ENCODE peak calls at places on chromosomes 1 and 21, in four cellular contexts. Q, Z, X and A are unnamed samples.

GRCh38 chr1:175470591-175470990 is 272.8 kb downstream of the TNR start:
- DNase-seq in Z (no peak), Q (no peak), X (no peak), A (no peak)

GRCh38 chr1:26391450-26391849 is 18.9 kb upstream of the ZNF683 start:
- DNase-seq in Z (no peak), Q (no peak), X (peak), A (no peak)

GRCh38 chr1:212291505-212292134 is 6.4 kb downstream of the PPP2R5A start:
- DNase-seq in X (peak), Z (no peak), Q (peak), A (no peak)

GRCh38 chr1:192530254-192530653 is 45.3 kb upstream of the RGS1 start:
- DNase-seq in X (no peak), Z (no peak), Q (no peak), A (no peak)

GRCh38 chr21:29523646-29524045 is 224.9 kb downstream of the BACH1 start:
- DNase-seq in X (no peak), Q (no peak), Z (no peak), A (no peak)

GRCh38 chr1:40948741-40949528 is 30.6 kb upstream of the CTPS1 start:
- DNase-seq in X (peak), Z (no peak), Q (peak), A (peak)

GRCh38 chr1:10629816-10630571 is 155.2 kb downstream of the PEX14 start:
- DNase-seq in Q (no peak), X (no peak), Z (peak), A (no peak)

GRCh38 chr1:227934476-227935313 is 13.0 kb downstream of the WNT9A start:
- DNase-seq in X (peak), Q (no peak), Z (no peak), A (no peak)

GRCh38 chr1:61432616-61433388 is 292.1 kb downstream of the TM2D1 start:
- DNase-seq in X (no peak), Z (no peak), Q (no peak), A (no peak)

GRCh38 chr21:33021667-33022066 is 4.1 kb upstream of the OLIG2 start:
- DNase-seq in X (no peak), Q (no peak), Z (no peak), A (no peak)

GRCh38 chr21:33023574-33024277 is 2.0 kb upstream of the OLIG2 start:
- DNase-seq in X (no peak), Q (no peak), Z (no peak), A (no peak)

GRCh38 chr21:33021150-33021549 is 4.6 kb upstream of the OLIG2 start:
- DNase-seq in Z (no peak), X (no peak), Q (no peak), A (no peak)

GRCh38 chr21:33022828-33023573 is 2.7 kb upstream of the OLIG2 start:
- DNase-seq in Q (no peak), Z (no peak), X (no peak), A (no peak)

DNA sequence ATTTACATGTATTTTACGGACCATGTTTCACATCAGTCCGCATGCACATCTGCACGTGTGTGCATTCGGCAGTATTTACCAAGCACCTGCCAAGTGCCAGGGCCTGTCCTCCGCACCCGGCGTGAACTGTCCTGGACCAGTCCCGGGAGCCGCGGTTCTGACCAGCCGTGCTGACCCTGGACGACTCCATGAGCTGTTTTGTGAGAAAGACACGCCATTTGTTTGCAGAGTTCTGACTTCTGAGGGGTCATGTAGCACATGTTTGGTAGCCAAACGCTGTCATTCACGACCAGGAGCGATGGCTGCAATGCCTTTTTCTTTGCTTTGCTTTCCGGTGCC is 3.3 kb upstream of the OLIG2 start:
- DNase-seq in Z (no peak), X (no peak), Q (no peak), A (no peak)
- H3K4me3 ChIP-seq in Z (peak), X (no peak), Q (no peak), A (no peak)

GRCh38 chr21:45299026-45299863 is 11.6 kb upstream of the POFUT2 start:
- DNase-seq in X (no peak), Q (peak), Z (peak), A (no peak)
- H3K4me3 ChIP-seq in X (no peak), Q (no peak), Z (peak), A (no peak)

DNA sequence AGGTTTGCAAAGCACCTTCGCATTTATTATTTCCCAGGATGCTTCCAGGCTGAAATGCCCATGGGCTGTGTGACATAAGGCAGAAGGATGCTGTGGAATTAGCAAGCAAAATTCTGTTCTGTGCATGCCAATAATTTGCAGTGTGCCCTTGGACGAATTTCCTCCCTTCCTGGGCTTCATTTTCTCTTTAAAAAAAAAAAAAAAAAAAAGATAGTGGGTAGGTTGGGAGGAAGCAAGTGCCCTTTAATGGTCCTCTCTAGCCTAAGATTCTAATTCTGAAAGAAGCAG is 2.5 kb upstream of the ID3 start:
- DNase-seq in Q (no peak), X (no peak), Z (no peak), A (no peak)
- H3K4me3 ChIP-seq in Q (peak), X (no peak), Z (peak), A (no peak)

GRCh38 chr1:223726380-223727001 is 14.2 kb downstream of the CAPN2 start:
- DNase-seq in Z (peak), X (peak), Q (peak), A (peak)
- H3K4me3 ChIP-seq in Z (peak), X (no peak), Q (no peak), A (no peak)

DNA sequence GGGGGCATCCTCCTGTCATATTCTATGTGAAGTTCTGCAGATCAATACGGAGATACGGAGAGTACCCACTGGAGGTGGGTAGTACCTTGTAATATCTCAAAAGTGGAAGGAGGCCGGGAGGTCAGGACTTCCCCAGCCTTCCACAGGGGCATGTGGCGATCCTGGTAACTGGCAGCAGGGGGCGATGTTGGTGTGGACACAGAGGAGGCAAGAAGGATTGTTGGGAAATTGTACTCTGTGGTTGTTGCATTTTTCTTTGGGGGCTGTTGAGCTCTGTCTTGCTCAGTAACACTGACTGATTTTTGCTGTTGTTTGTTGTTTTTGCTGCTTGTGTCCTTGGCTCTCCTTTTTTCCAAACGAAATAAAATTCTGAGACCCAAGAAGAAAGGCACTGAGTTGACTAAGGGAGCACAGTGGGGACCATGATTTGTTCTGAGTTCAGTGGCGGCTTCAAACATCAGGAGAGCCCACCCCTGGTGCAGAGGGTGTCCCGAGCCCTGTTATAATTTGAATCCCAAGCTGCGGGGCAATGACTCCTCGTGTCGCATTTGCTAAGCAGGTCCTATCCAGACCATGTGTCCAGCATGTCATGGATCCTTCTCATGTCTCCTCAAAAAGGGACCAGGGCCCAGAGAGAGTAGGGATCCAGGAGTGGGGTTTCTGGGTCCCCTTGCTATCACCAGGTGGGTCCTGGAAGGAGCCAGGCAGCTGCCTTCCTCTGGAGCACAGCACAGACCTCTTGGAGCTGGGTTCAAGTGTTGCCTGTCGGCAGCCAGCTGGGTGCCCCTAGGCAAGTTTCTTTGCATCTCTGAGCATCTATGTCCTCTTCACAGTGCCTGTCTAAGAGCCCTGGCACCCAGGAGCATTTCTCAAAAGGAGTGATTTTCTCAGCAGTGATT is 22.8 kb downstream of the LHX4 start:
- DNase-seq in Q (peak), X (peak), Z (peak), A (peak)
- H3K4me3 ChIP-seq in Q (no peak), X (no peak), Z (no peak), A (no peak)

GRCh38 chr1:21623411-21623961 is 45.7 kb downstream of the RAP1GAP start:
- DNase-seq in X (peak), Z (no peak), Q (peak), A (no peak)
- H3K4me3 ChIP-seq in X (no peak), Z (no peak), Q (no peak), A (no peak)

DNA sequence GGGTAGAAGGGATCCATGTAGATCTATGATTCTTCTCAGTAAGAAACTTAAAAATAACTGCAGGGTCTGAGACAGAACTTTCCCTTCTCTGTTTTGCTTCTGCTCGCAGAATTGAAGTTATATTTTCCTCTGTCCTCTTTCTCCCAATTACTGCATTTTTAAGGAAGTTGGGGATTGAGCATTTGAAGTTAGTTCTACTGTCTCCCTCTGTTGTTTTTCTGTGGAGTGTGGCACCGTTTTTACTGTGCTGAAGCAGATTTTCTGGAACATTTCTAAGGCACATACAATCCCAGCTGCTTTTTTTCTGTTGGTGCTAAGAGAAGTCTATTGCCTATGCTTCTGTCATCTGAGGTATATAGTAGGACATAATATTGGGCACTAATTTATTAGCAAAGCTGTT is 43.3 kb downstream of the RASAL2 start:
- DNase-seq in Z (no peak), X (no peak), Q (no peak), A (no peak)
- H3K4me3 ChIP-seq in Z (no peak), X (no peak), Q (no peak), A (no peak)